ENCODE peak calls at places on chromosomes 6 and 20, in four cellular contexts. One of them, this sample, is unnamed.

GRCh38 chr20:62898970-62899632 is 27.2 kb downstream of the DIDO1 start:
- DNase-seq in HepG2: no peak
- DNase-seq in GM12878: no peak
- DNase-seq in SK-N-SH: no peak
- DNase-seq in this sample: no peak

GRCh38 chr20:542777-543368 is 717 bp downstream of the CSNK2A1 start:
- DNase-seq in HepG2: no peak
- DNase-seq in SK-N-SH: no peak
- DNase-seq in GM12878: no peak
- DNase-seq in this sample: peak; percentile 23

GRCh38 chr20:13031751-13032150 is 23.0 kb downstream of the SPTLC3 start:
- DNase-seq in SK-N-SH: no peak
- DNase-seq in HepG2: no peak
- DNase-seq in GM12878: no peak
- DNase-seq in this sample: no peak

GRCh38 chr20:48070961-48071645 is 285.8 kb upstream of the SULF2 start:
- DNase-seq in GM12878: no peak
- DNase-seq in SK-N-SH: no peak
- DNase-seq in HepG2: no peak
- DNase-seq in this sample: no peak

GRCh38 chr6:1144842-1145755 is 166.8 kb upstream of the FOXQ1 start:
- DNase-seq in GM12878: no peak
- DNase-seq in HepG2: no peak
- DNase-seq in SK-N-SH: no peak
- DNase-seq in this sample: no peak

GRCh38 chr6:136477548-136477947 is 72.7 kb downstream of the MAP7 start:
- DNase-seq in HepG2: no peak
- DNase-seq in SK-N-SH: no peak
- DNase-seq in GM12878: no peak
- DNase-seq in this sample: no peak

GRCh38 chr6:139839506-139840156 is 465.2 kb upstream of the CITED2 start:
- DNase-seq in SK-N-SH: no peak
- DNase-seq in GM12878: no peak
- DNase-seq in HepG2: no peak
- DNase-seq in this sample: no peak

GRCh38 chr6:133099573-133099972 is 141.6 kb upstream of the EYA4 start:
- DNase-seq in SK-N-SH: no peak
- DNase-seq in HepG2: peak; percentile 93
- DNase-seq in GM12878: no peak
- DNase-seq in this sample: peak; percentile 62

GRCh38 chr6:118752803-118753202 is 101.4 kb upstream of the CEP85L start:
- DNase-seq in HepG2: no peak
- DNase-seq in SK-N-SH: no peak
- DNase-seq in GM12878: no peak
- DNase-seq in this sample: no peak

GRCh38 chr6:143958839-143959399 is 49.1 kb downstream of the PLAGL1 start:
- DNase-seq in GM12878: no peak
- DNase-seq in HepG2: peak; percentile 33
- DNase-seq in SK-N-SH: no peak
- DNase-seq in this sample: no peak

GRCh38 chr6:3876131-3876530 is 27.0 kb downstream of the FAM50B start:
- DNase-seq in HepG2: no peak
- DNase-seq in SK-N-SH: no peak
- DNase-seq in GM12878: no peak
- DNase-seq in this sample: no peak

GRCh38 chr20:35883778-35884540 is 70.3 kb downstream of the SCAND1 start:
- DNase-seq in GM12878: no peak
- DNase-seq in HepG2: peak; percentile 82
- DNase-seq in SK-N-SH: peak; percentile 61
- DNase-seq in this sample: peak; percentile 84

GRCh38 chr6:89976141-89977020 is 82.1 kb downstream of the GJA10 start:
- DNase-seq in GM12878: no peak
- DNase-seq in SK-N-SH: no peak
- DNase-seq in HepG2: no peak
- DNase-seq in this sample: no peak

GRCh38 chr6:132445201-132445951 is 44.1 kb upstream of the MOXD1 start:
- DNase-seq in SK-N-SH: no peak
- DNase-seq in HepG2: no peak
- DNase-seq in GM12878: no peak
- DNase-seq in this sample: peak; percentile 4

GRCh38 chr6:143513410-143513809 is 1.9 kb upstream of the FUCA2 start:
- DNase-seq in SK-N-SH: peak; percentile 23
- DNase-seq in HepG2: peak; percentile 38
- DNase-seq in GM12878: no peak
- DNase-seq in this sample: peak; percentile 18

GRCh38 chr6:161101517-161101916 is 109.9 kb downstream of the MAP3K4 start:
- DNase-seq in HepG2: no peak
- DNase-seq in SK-N-SH: peak; percentile 43
- DNase-seq in GM12878: no peak
- DNase-seq in this sample: no peak

GRCh38 chr20:53194891-53195290 is 222.7 kb downstream of the TSHZ2 start:
- DNase-seq in SK-N-SH: no peak
- DNase-seq in GM12878: no peak
- DNase-seq in HepG2: no peak
- DNase-seq in this sample: no peak

GRCh38 chr20:6038256-6038655 is 15.6 kb downstream of the LRRN4 start:
- DNase-seq in HepG2: no peak
- DNase-seq in SK-N-SH: no peak
- DNase-seq in GM12878: no peak
- DNase-seq in this sample: no peak

GRCh38 chr20:38830356-38830755 is 24.9 kb downstream of the PPP1R16B start:
- DNase-seq in HepG2: no peak
- DNase-seq in SK-N-SH: no peak
- DNase-seq in GM12878: no peak
- DNase-seq in this sample: no peak

GRCh38 chr6:104908431-104909139 is 48.3 kb upstream of the LIN28B start:
- DNase-seq in HepG2: peak; percentile 18
- DNase-seq in SK-N-SH: no peak
- DNase-seq in GM12878: no peak
- DNase-seq in this sample: no peak

GRCh38 chr6:166375013-166375412 is 7.7 kb downstream of the MPC1 start:
- DNase-seq in GM12878: no peak
- DNase-seq in HepG2: no peak
- DNase-seq in SK-N-SH: no peak
- DNase-seq in this sample: no peak

GRCh38 chr20:61252601-61253263 is 671 bp downstream of the CDH4 start:
- DNase-seq in SK-N-SH: peak; percentile 58
- DNase-seq in HepG2: no peak
- DNase-seq in GM12878: no peak
- DNase-seq in this sample: peak; percentile 22

GRCh38 chr6:73639015-73639414 is 14.8 kb downstream of the SLC17A5 start:
- DNase-seq in GM12878: no peak
- DNase-seq in HepG2: no peak
- DNase-seq in SK-N-SH: no peak
- DNase-seq in this sample: no peak

GRCh38 chr6:73644030-73644429 is 9.8 kb downstream of the SLC17A5 start:
- DNase-seq in SK-N-SH: no peak
- DNase-seq in HepG2: no peak
- DNase-seq in GM12878: no peak
- DNase-seq in this sample: no peak

GRCh38 chr6:73644941-73645591 is 8.7 kb downstream of the SLC17A5 start:
- DNase-seq in SK-N-SH: no peak
- DNase-seq in HepG2: no peak
- DNase-seq in GM12878: no peak
- DNase-seq in this sample: no peak

GRCh38 chr6:73640179-73640750 is 13.5 kb downstream of the SLC17A5 start:
- DNase-seq in HepG2: no peak
- DNase-seq in GM12878: no peak
- DNase-seq in SK-N-SH: no peak
- DNase-seq in this sample: no peak

DNA sequence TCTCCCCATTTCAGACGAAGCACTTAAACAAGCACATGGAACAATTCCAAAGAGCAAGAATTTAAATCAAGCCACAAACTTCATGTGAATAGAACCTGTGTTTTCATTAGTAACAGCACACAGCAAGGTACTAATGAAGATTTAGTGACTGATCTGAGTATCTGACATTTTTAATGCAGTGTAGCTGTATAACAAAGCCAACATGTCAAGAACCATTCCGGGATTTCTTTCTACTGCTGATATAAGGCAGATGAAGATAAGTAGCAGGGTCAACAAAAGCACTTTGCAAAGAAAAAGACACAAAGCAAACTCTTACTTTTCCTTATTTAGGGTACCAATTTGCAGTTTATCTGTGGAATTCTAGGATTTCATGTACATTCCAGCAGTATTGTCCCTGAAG is 11.3 kb downstream of the SLC17A5 start:
- DNase-seq in GM12878: no peak
- DNase-seq in SK-N-SH: no peak
- DNase-seq in HepG2: no peak
- DNase-seq in this sample: no peak
- H3K27ac ChIP-seq in GM12878: no peak overlapping the region
- H3K27ac ChIP-seq in SK-N-SH: no peak overlapping the region
- H3K27ac ChIP-seq in HepG2: no peak overlapping the region
- H3K27ac ChIP-seq in this sample: no peak overlapping the region

DNA sequence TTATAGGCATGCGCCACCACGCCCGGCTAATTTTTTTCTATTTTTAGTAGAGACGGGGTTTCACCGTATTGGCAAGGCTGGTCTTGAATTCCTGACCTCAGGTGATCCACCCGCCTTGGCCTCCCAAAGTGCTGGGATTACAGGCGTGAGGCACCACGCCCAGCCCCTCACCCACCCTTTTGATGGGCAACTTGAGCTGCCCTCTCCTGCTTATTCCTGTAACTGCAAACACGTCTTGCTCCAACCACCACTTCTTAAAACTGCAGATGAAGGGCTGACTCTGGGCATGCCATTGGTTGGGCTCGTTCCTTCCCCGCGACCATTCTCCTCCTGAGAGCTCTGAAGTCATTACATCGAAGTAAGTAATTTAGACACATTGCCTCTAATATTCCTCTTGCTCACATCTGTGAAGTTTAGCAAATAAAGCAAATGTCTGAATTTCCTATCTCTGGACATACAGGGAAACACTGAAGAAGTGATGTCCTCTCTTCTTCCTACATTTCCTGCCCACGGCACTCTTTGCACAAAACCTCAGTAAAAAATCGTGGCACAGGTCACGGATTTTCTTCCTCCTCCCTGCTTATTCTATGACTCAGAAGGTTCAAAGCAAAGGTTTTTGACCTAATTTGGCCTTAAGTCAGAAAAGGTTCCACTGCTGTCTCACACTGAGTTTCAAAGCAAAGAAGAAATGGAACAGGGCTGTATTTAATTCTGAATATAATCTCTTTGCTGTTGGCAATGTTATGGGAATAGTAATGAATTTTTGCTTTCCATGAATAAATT is 117.5 kb downstream of the GMPR start:
- DNase-seq in HepG2: no peak
- DNase-seq in GM12878: no peak
- DNase-seq in SK-N-SH: no peak
- DNase-seq in this sample: no peak
- TF ChIP-seq PBX3 in HepG2: no peak
- TF ChIP-seq PBX3 in GM12878: no peak
- TF ChIP-seq PBX3 in SK-N-SH: no peak
- TF ChIP-seq PBX3 in this sample: no peak

GRCh38 chr6:66628917-66629316 is 921.9 kb upstream of the EYS start:
- DNase-seq in GM12878: no peak
- DNase-seq in HepG2: no peak
- DNase-seq in SK-N-SH: no peak
- DNase-seq in this sample: no peak
- H3K27ac ChIP-seq in GM12878: no peak overlapping the region
- H3K27ac ChIP-seq in HepG2: no peak overlapping the region
- H3K27ac ChIP-seq in SK-N-SH: no peak overlapping the region
- H3K27ac ChIP-seq in this sample: no peak overlapping the region

DNA sequence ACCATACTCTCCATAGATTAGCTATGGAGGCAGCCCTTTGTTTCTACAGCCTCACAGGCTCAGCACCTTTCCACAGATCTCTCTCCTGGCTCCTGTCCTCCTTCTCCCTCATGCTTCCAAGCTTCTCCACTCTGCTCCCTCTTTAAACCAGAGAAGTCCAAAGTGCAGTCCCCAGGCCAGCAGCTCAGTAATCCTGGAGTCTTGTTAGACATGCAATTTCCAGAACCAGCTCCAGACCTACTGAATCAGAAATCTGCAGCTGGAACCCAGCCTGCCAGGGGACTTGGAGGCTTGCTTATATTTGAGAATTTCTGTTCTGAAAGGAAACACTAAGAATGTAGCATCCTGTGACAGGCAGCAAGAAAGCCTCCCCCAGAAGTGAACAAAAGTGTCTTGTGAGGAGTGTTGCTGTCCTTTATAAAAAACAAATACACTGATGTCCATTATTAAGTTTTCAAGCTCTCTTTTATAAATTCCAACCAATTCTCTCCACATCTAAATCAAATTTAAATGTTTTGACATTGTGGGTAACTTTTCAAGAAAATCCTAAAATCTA is 438.1 kb downstream of the BCKDHB start:
- DNase-seq in SK-N-SH: no peak
- DNase-seq in HepG2: no peak
- DNase-seq in GM12878: no peak
- DNase-seq in this sample: no peak
- TF ChIP-seq PBX3 in SK-N-SH: no peak
- TF ChIP-seq PBX3 in HepG2: no peak
- TF ChIP-seq PBX3 in GM12878: no peak
- TF ChIP-seq PBX3 in this sample: no peak

GRCh38 chr20:4748847-4749246 is 27.1 kb downstream of the PRND start:
- DNase-seq in HepG2: no peak
- DNase-seq in SK-N-SH: no peak
- DNase-seq in GM12878: no peak
- DNase-seq in this sample: no peak
- H3K27ac ChIP-seq in HepG2: no peak overlapping the region
- H3K27ac ChIP-seq in SK-N-SH: no peak overlapping the region
- H3K27ac ChIP-seq in GM12878: no peak overlapping the region
- H3K27ac ChIP-seq in this sample: no peak overlapping the region

GRCh38 chr6:170367241-170367640 is 60.7 kb downstream of the FAM120B start:
- DNase-seq in GM12878: no peak
- DNase-seq in SK-N-SH: peak; percentile 69
- DNase-seq in HepG2: no peak
- DNase-seq in this sample: no peak
- TF ChIP-seq PBX3 in GM12878: no peak
- TF ChIP-seq PBX3 in SK-N-SH: no peak
- TF ChIP-seq PBX3 in HepG2: no peak
- TF ChIP-seq PBX3 in this sample: no peak

This sample was measured in A549.